ENCODE peak calls at places on chromosomes 2 and 18, in four cellular contexts. L is lower leg skin, K is left ventricle myocardium superior, W is Kasumi-1. B is an unnamed sample.

GRCh38 chr18:32435631-32436500 is 34.8 kb downstream of the GAREM1 start:
- DNase-seq in L (no peak), W (no peak), K (no peak), B (no peak)

GRCh38 chr2:156918410-156918809 is 339.1 kb upstream of the GALNT5 start:
- DNase-seq in L (no peak), W (no peak), K (no peak), B (no peak)

GRCh38 chr2:119248311-119248710 is 24.7 kb downstream of the STEAP3 start:
- DNase-seq in L (peak), K (no peak), W (no peak), B (no peak)

GRCh38 chr18:8996771-8997432 is 105.6 kb upstream of the NDUFV2 start:
- DNase-seq in W (peak), K (no peak), L (no peak), B (no peak)

GRCh38 chr2:10441966-10442365 is 6.2 kb downstream of the ODC1 start:
- DNase-seq in K (no peak), L (no peak), W (no peak), B (no peak)

GRCh38 chr2:177419274-177419673 is 26.7 kb downstream of the AGPS start:
- DNase-seq in K (no peak), W (no peak), L (no peak), B (no peak)

GRCh38 chr18:57748770-57749603 is 54.1 kb downstream of the ATP8B1 start:
- DNase-seq in L (no peak), K (no peak), W (no peak), B (no peak)

GRCh38 chr2:223887127-223887526 is 49.7 kb upstream of the AP1S3 start:
- DNase-seq in K (no peak), W (no peak), L (no peak), B (no peak)

GRCh38 chr2:239768031-239768800 is 256.9 kb downstream of the NDUFA10 start:
- DNase-seq in W (no peak), L (no peak), K (no peak), B (no peak)

GRCh38 chr2:129242201-129242710 is 737.2 kb upstream of the RAB6C start:
- DNase-seq in W (no peak), L (no peak), K (no peak), B (no peak)

GRCh38 chr18:63233334-63233733 is 86.2 kb downstream of the BCL2 start:
- DNase-seq in W (no peak), L (no peak), K (no peak), B (no peak)

GRCh38 chr2:222318026-222318711 is 19.4 kb upstream of the PAX3 start:
- DNase-seq in L (no peak), K (peak), W (peak), B (peak)

GRCh38 chr18:50115095-50115494 is 79.9 kb downstream of the MYO5B start:
- DNase-seq in K (no peak), W (no peak), L (no peak), B (no peak)

GRCh38 chr2:240620859-240621258 is 4.4 kb upstream of the GPR35 start:
- DNase-seq in W (no peak), L (peak), K (peak), B (no peak)

GRCh38 chr2:98552499-98553179 is 55.7 kb downstream of the COA5 start:
- DNase-seq in W (no peak), K (no peak), L (no peak), B (no peak)

GRCh38 chr18:63002803-63003445 is 287.6 kb downstream of the PHLPP1 start:
- DNase-seq in K (no peak), L (peak), W (no peak), B (no peak)

GRCh38 chr18:37270046-37270665 is 295.4 kb downstream of the CELF4 start:
- DNase-seq in W (peak), L (no peak), K (peak), B (no peak)

GRCh38 chr18:56327171-56327885 is 311.1 kb downstream of the TXNL1 start:
- DNase-seq in L (no peak), K (no peak), W (no peak), B (no peak)

GRCh38 chr2:152103271-152103670 is 4.4 kb upstream of the CACNB4 start:
- DNase-seq in L (no peak), W (no peak), K (no peak), B (no peak)

GRCh38 chr2:9250498-9251153 is 44.0 kb downstream of the ASAP2 start:
- DNase-seq in W (no peak), L (no peak), K (no peak), B (no peak)

GRCh38 chr2:185145316-185146121 is 547.2 kb downstream of the ZNF804A start:
- DNase-seq in W (no peak), L (peak), K (no peak), B (no peak)

GRCh38 chr2:170362895-170363582 is 185.1 kb downstream of the MYO3B start:
- DNase-seq in L (no peak), K (no peak), W (no peak), B (no peak)

GRCh38 chr2:101479328-101479727 is 4.4 kb upstream of the RFX8 start:
- DNase-seq in L (no peak), W (no peak), K (no peak), B (no peak)

GRCh38 chr18:59159986-59160385 is 20.3 kb downstream of the SEC11C start:
- DNase-seq in L (no peak), K (no peak), W (no peak), B (no peak)

GRCh38 chr2:45728458-45728942 is 77.0 kb downstream of the PRKCE start:
- DNase-seq in K (no peak), W (no peak), L (no peak), B (no peak)

GRCh38 chr18:74184875-74185274 is 36.6 kb downstream of the TIMM21 start:
- DNase-seq in K (no peak), W (no peak), L (no peak), B (no peak)

GRCh38 chr2:177543007-177543760 is 150.6 kb downstream of the AGPS start:
- DNase-seq in L (no peak), W (no peak), K (no peak), B (no peak)

GRCh38 chr18:11885278-11885991 is 22.7 kb downstream of the MPPE1 start:
- DNase-seq in K (no peak), W (no peak), L (no peak), B (no peak)

GRCh38 chr18:45780568-45780967 is 44.9 kb upstream of the SIGLEC15 start:
- DNase-seq in W (no peak), L (no peak), K (no peak), B (no peak)

GRCh38 chr2:217830061-217830460 is 172.7 kb downstream of the TNS1 start:
- DNase-seq in L (no peak), K (no peak), W (no peak), B (no peak)

GRCh38 chr2:43180901-43181300 is 45.5 kb downstream of the ZFP36L2 start:
- DNase-seq in K (no peak), L (no peak), W (no peak), B (no peak)

GRCh38 chr2:46814160-46814559 is 101.4 kb downstream of the MCFD2 start:
- DNase-seq in K (peak), L (peak), W (no peak), B (no peak)

GRCh38 chr2:36477744-36478143 is 120.2 kb downstream of the FEZ2 start:
- DNase-seq in K (no peak), W (peak), L (no peak), B (no peak)

GRCh38 chr18:70126832-70127231 is 78.7 kb downstream of the RTTN start:
- DNase-seq in W (no peak), L (no peak), K (no peak), B (no peak)

GRCh38 chr2:121362776-121363175 is 77.8 kb upstream of the TFCP2L1 start:
- DNase-seq in K (no peak), W (no peak), L (no peak), B (no peak)

GRCh38 chr2:44941551-44942234 is at the start of gene SIX3:
- DNase-seq in W (no peak), K (no peak), L (no peak), B (peak)

GRCh38 chr18:46407471-46408166 is 249.4 kb downstream of the LOXHD1 start:
- DNase-seq in K (peak), W (no peak), L (no peak), B (no peak)

GRCh38 chr18:4751523-4751922 is 296.4 kb upstream of the DLGAP1 start:
- DNase-seq in K (no peak), W (no peak), L (no peak), B (no peak)

GRCh38 chr2:198080872-198081271 is 276.5 kb downstream of the PLCL1 start:
- DNase-seq in W (no peak), L (no peak), K (no peak), B (no peak)